ENCODE peak calls at places on chromosomes 3 and 15, in eight cellular contexts. N is GM13977; Q is stimulated activated CD4-positive, alpha-beta T cell treated with anti-CD3 and anti-CD28 coated beads, Interleukin-4, amount 100 ng/mL, for 48 hours; A is midbrain; U is coronary artery; T is choroid plexus epithelial cell; F is activated naive CD8-positive, alpha-beta T cell treated with anti-CD3 and anti-CD28 coated beads, Interleukin-2, amount 50 U/mL, for 24 hours; H is ACHN. I is an unnamed sample.

GRCh38 chr15:88185584-88185983 is 71.0 kb downstream of the NTRK3 start:
- DNase-seq in A (no peak), T (no peak), N (no peak), Q (no peak), U (no peak), F (no peak), H (no peak), I (no peak)

GRCh38 chr3:40120816-40121215 is 188.7 kb upstream of the EIF1B start:
- DNase-seq in H (peak), N (no peak), U (no peak), Q (no peak), F (no peak), T (peak), A (no peak), I (peak)

GRCh38 chr15:69668963-69669362 is 216.3 kb downstream of the RPLP1 start:
- DNase-seq in U (no peak), A (no peak), N (peak), Q (no peak), T (no peak), F (peak), H (no peak), I (no peak)

GRCh38 chr3:35042210-35042960 is 596.9 kb upstream of the ARPP21 start:
- DNase-seq in T (no peak), H (no peak), U (no peak), N (no peak), Q (no peak), F (no peak), A (no peak), I (no peak)

GRCh38 chr15:78239811-78240210 is 5.4 kb upstream of the ACSBG1 start:
- DNase-seq in T (no peak), H (no peak), A (no peak), F (no peak), U (no peak), N (no peak), Q (no peak), I (no peak)

GRCh38 chr3:16945330-16945729 is 60.6 kb downstream of the PLCL2 start:
- DNase-seq in H (no peak), Q (no peak), T (peak), A (no peak), N (no peak), U (no peak), F (no peak), I (no peak)

GRCh38 chr3:128609294-128609693 is 41.3 kb downstream of the RPN1 start:
- DNase-seq in F (no peak), N (no peak), H (no peak), T (no peak), A (no peak), Q (no peak), U (no peak), I (no peak)

GRCh38 chr3:6287063-6287462 is 573.9 kb upstream of the GRM7 start:
- DNase-seq in U (no peak), H (no peak), T (no peak), N (no peak), A (no peak), Q (no peak), F (no peak), I (no peak)

GRCh38 chr3:87309601-87310000 is 33.2 kb upstream of the POU1F1 start:
- DNase-seq in A (no peak), U (no peak), F (no peak), H (peak), T (no peak), N (no peak), Q (no peak), I (no peak)

GRCh38 chr15:83545803-83546534 is 98.8 kb downstream of the SH3GL3 start:
- DNase-seq in F (no peak), A (no peak), U (no peak), T (no peak), N (no peak), Q (no peak), H (no peak), I (no peak)

GRCh38 chr3:141482250-141482937 is 4.4 kb upstream of the RASA2 start:
- DNase-seq in T (peak), A (no peak), Q (no peak), H (peak), N (no peak), F (no peak), U (no peak), I (no peak)

GRCh38 chr15:35066094-35066493 is 19.0 kb downstream of the NANOGP8 start:
- DNase-seq in A (no peak), H (no peak), Q (no peak), T (no peak), N (no peak), F (no peak), U (no peak), I (no peak)

GRCh38 chr3:52393131-52393807 is 51.6 kb downstream of the SEMA3G start:
- DNase-seq in T (no peak), A (no peak), U (no peak), F (no peak), N (no peak), H (no peak), Q (no peak), I (no peak)

GRCh38 chr3:24829011-24829581 is 334.4 kb upstream of the THRB start:
- DNase-seq in T (peak), U (no peak), N (peak), Q (no peak), H (peak), F (peak), A (peak), I (peak)

GRCh38 chr15:92937880-92938279 is 37.8 kb downstream of the CHD2 start:
- DNase-seq in Q (no peak), H (no peak), F (no peak), T (no peak), N (no peak), U (no peak), A (no peak), I (no peak)

GRCh38 chr3:121269389-121269788 is 276.4 kb downstream of the POLQ start:
- DNase-seq in U (no peak), Q (no peak), F (no peak), A (no peak), T (no peak), H (no peak), N (no peak), I (peak)

GRCh38 chr3:87132801-87133200 is 94.3 kb upstream of the CHMP2B start:
- DNase-seq in N (no peak), U (no peak), F (no peak), T (peak), Q (no peak), H (no peak), A (no peak), I (no peak)

GRCh38 chr15:63598467-63599400 is 1.5 kb downstream of the FBXL22 start:
- DNase-seq in N (no peak), U (no peak), F (no peak), A (no peak), H (no peak), Q (no peak), T (peak), I (no peak)

GRCh38 chr15:44535509-44536297 is 1.2 kb upstream of the EIF3J start:
- DNase-seq in A (no peak), U (no peak), F (peak), Q (no peak), T (peak), H (peak), N (peak), I (no peak)

GRCh38 chr15:64092075-64092820 is 1.4 kb downstream of the CIAO2A start:
- DNase-seq in N (no peak), H (no peak), F (no peak), U (no peak), Q (no peak), A (no peak), T (no peak), I (no peak)

I was measured in Ammon's horn.